ENCODE peak calls at places on chromosomes 3 and 15, in nine cellular contexts. O is HS-5; M is COR-L47; J is heart right ventricle; F is hypothalamus; K is stimulated activated CD8-positive, alpha-beta memory T cell treated with anti-CD3 and anti-CD28 coated beads, Interleukin-4, amount 100 ng/mL, for 1 hour; Y is adipocyte; G is small intestine; Q is activated CD4-positive, alpha-beta T cell treated with anti-CD3 and anti-CD28 coated beads, Interleukin-2, amount 50 U/mL, for 24 hours. L is an unnamed sample.

GRCh38 chr3:136954246-136954645 is 3.5 kb upstream of the IL20RB start:
- DNase-seq in O (no peak), M (no peak), J (no peak), F (no peak), K (no peak), Y (peak; percentile 38), G (no peak), Q (no peak), L (no peak)

GRCh38 chr3:76324101-76324500 is 538.8 kb upstream of the ZNF717 start:
- DNase-seq in O (no peak), M (no peak), J (no peak), F (no peak), K (no peak), Y (no peak), G (no peak), Q (no peak), L (peak; percentile 91)

GRCh38 chr3:11282250-11283125 is 10.3 kb downstream of the ATG7 start:
- DNase-seq in O (no peak), M (no peak), J (peak; percentile 24), F (peak; percentile 47), K (no peak), Y (no peak), G (no peak), Q (no peak), L (peak; percentile 11)

GRCh38 chr3:124292329-124292728 is 300.4 kb upstream of the ROPN1 start:
- DNase-seq in O (no peak), M (peak; percentile 28), J (no peak), F (no peak), K (no peak), Y (no peak), G (peak; percentile 77), Q (no peak), L (no peak)

GRCh38 chr3:189537135-189537534 is 94.1 kb upstream of the TP63 start:
- DNase-seq in O (no peak), M (no peak), J (no peak), F (no peak), K (no peak), Y (no peak), G (no peak), Q (no peak), L (no peak)

GRCh38 chr3:110731148-110731547 is 340.5 kb upstream of the NECTIN3 start:
- DNase-seq in O (no peak), M (no peak), J (no peak), F (no peak), K (no peak), Y (peak; percentile 31), G (no peak), Q (no peak), L (no peak)

GRCh38 chr3:159859424-159859823 is 129.2 kb upstream of the IL12A start:
- DNase-seq in O (no peak), M (peak; percentile 12), J (no peak), F (no peak), K (no peak), Y (no peak), G (no peak), Q (no peak), L (no peak)

GRCh38 chr15:45449878-45450277 is 71.5 kb upstream of the GATM start:
- DNase-seq in O (no peak), M (no peak), J (no peak), F (no peak), K (no peak), Y (no peak), G (peak; percentile 87), Q (no peak), L (no peak)

GRCh38 chr15:59688888-59689625 is at the start of gene BNIP2:
- DNase-seq in O (peak; percentile 86), M (peak; percentile 99), J (peak; percentile 100), F (peak; percentile 94), K (peak; percentile 99), Y (peak; percentile 100), G (peak; percentile 95), Q (peak; percentile 96), L (peak; percentile 97)

GRCh38 chr15:63107895-63108546 is 13.6 kb upstream of the LACTB start:
- DNase-seq in O (peak; percentile 100), M (no peak), J (no peak), F (no peak), K (no peak), Y (peak; percentile 99), G (peak; percentile 77), Q (no peak), L (peak; percentile 71)

GRCh38 chr3:32457971-32458471 is 44.6 kb downstream of the CMTM6 start:
- DNase-seq in O (no peak), M (no peak), J (no peak), F (no peak), K (no peak), Y (no peak), G (peak; percentile 47), Q (peak; percentile 26), L (no peak)

GRCh38 chr15:36024066-36024465 is 478.1 kb upstream of the DPH6 start:
- DNase-seq in O (no peak), M (no peak), J (no peak), F (no peak), K (no peak), Y (no peak), G (no peak), Q (no peak), L (no peak)

GRCh38 chr3:190001426-190001825 is 119.3 kb downstream of the P3H2 start:
- DNase-seq in O (no peak), M (no peak), J (no peak), F (no peak), K (no peak), Y (no peak), G (no peak), Q (no peak), L (no peak)

GRCh38 chr3:64595253-64595694 is 92.5 kb downstream of the ADAMTS9 start:
- DNase-seq in O (peak; percentile 74), M (no peak), J (peak; percentile 19), F (no peak), K (no peak), Y (peak; percentile 71), G (no peak), Q (no peak), L (peak; percentile 71)

GRCh38 chr3:71109241-71109976 is 474.1 kb downstream of the FOXP1 start:
- DNase-seq in O (peak; percentile 89), M (no peak), J (no peak), F (no peak), K (no peak), Y (peak; percentile 75), G (no peak), Q (no peak), L (peak; percentile 62)

GRCh38 chr15:39300451-39301153 is 280.3 kb upstream of the THBS1 start:
- DNase-seq in O (peak; percentile 49), M (no peak), J (no peak), F (no peak), K (no peak), Y (peak; percentile 84), G (no peak), Q (no peak), L (no peak)

GRCh38 chr3:55968331-55968730 is 481.2 kb upstream of the WNT5A start:
- DNase-seq in O (no peak), M (no peak), J (no peak), F (no peak), K (no peak), Y (no peak), G (no peak), Q (no peak), L (no peak)

GRCh38 chr3:10594915-10595314 is 89.5 kb upstream of the ATP2B2 start:
- DNase-seq in O (peak; percentile 0), M (no peak), J (no peak), F (no peak), K (no peak), Y (peak; percentile 39), G (peak; percentile 25), Q (peak; percentile 22), L (peak; percentile 38)

GRCh38 chr3:141253811-141254210 is 22.2 kb downstream of the PXYLP1 start:
- DNase-seq in O (no peak), M (no peak), J (no peak), F (no peak), K (no peak), Y (no peak), G (no peak), Q (no peak), L (no peak)

GRCh38 chr15:73948982-73949381 is 22.7 kb downstream of the LOXL1 start:
- DNase-seq in O (no peak), M (no peak), J (no peak), F (no peak), K (no peak), Y (no peak), G (no peak), Q (no peak), L (no peak)

GRCh38 chr15:89829616-89830440 is 15.2 kb upstream of the ANPEP start:
- DNase-seq in O (no peak), M (no peak), J (no peak), F (no peak), K (no peak), Y (no peak), G (no peak), Q (no peak), L (no peak)

GRCh38 chr3:28924744-28925360 is 356.0 kb upstream of the RBMS3 start:
- DNase-seq in O (peak; percentile 24), M (no peak), J (no peak), F (no peak), K (no peak), Y (peak; percentile 34), G (no peak), Q (no peak), L (no peak)

GRCh38 chr3:18153571-18154173 is 271.5 kb downstream of the SATB1 start:
- DNase-seq in O (peak; percentile 63), M (no peak), J (no peak), F (no peak), K (no peak), Y (peak; percentile 84), G (peak; percentile 98), Q (no peak), L (peak; percentile 24)

GRCh38 chr3:129305592-129306091 is 27.0 kb downstream of the HMCES start:
- DNase-seq in O (no peak), M (peak; percentile 100), J (peak; percentile 79), F (no peak), K (no peak), Y (peak; percentile 88), G (no peak), Q (no peak), L (no peak)

GRCh38 chr15:99447497-99448371 is 118.0 kb upstream of the MEF2A start:
- DNase-seq in O (no peak), M (peak; percentile 42), J (no peak), F (no peak), K (no peak), Y (no peak), G (no peak), Q (no peak), L (no peak)

GRCh38 chr3:48038971-48039481 is 22.8 kb upstream of the MAP4 start:
- DNase-seq in O (no peak), M (no peak), J (no peak), F (no peak), K (no peak), Y (peak; percentile 38), G (no peak), Q (no peak), L (peak; percentile 91)

GRCh38 chr15:71639531-71639930 is 170.8 kb upstream of the NR2E3 start:
- DNase-seq in O (no peak), M (no peak), J (no peak), F (no peak), K (no peak), Y (peak; percentile 18), G (no peak), Q (no peak), L (no peak)

GRCh38 chr15:85000189-85000864 is 18.7 kb downstream of the PDE8A start:
- DNase-seq in O (no peak), M (no peak), J (no peak), F (no peak), K (no peak), Y (peak; percentile 72), G (no peak), Q (no peak), L (no peak)

GRCh38 chr3:12588674-12589054 is 31.8 kb downstream of the MKRN2 start:
- DNase-seq in O (no peak), M (no peak), J (no peak), F (no peak), K (no peak), Y (no peak), G (no peak), Q (no peak), L (no peak)

GRCh38 chr15:101614761-101615160 is 37.4 kb downstream of the TM2D3 start:
- DNase-seq in O (no peak), M (no peak), J (no peak), F (no peak), K (no peak), Y (no peak), G (no peak), Q (no peak), L (no peak)

GRCh38 chr15:66415321-66415720 is 28.6 kb downstream of the MAP2K1 start:
- DNase-seq in O (no peak), M (no peak), J (no peak), F (no peak), K (no peak), Y (no peak), G (no peak), Q (no peak), L (no peak)

L was measured in foreskin melanocyte.